ENCODE peak calls at places on chromosomes 5 and 9, in nine cellular contexts. W, J, G, T, P, C, R, U and S are unnamed samples.

GRCh38 chr5:172769598-172770373 is 1.2 kb downstream of the DUSP1 start:
- DNase-seq in W (no peak), J (no peak), G (no peak), T (no peak), P (no peak), C (no peak), R (no peak), U (no peak), S (peak)

GRCh38 chr5:133017964-133018363 is 8.4 kb downstream of the ZCCHC10 start:
- DNase-seq in W (no peak), J (no peak), G (no peak), T (no peak), P (no peak), C (no peak), R (no peak), U (no peak), S (no peak)

GRCh38 chr9:93673844-93674334 is 97.5 kb downstream of the PHF2 start:
- DNase-seq in W (no peak), J (no peak), G (no peak), T (no peak), P (no peak), C (no peak), R (no peak), U (no peak), S (peak)

GRCh38 chr5:82159014-82159413 is 119.1 kb downstream of the RPS23 start:
- DNase-seq in W (no peak), J (no peak), G (no peak), T (no peak), P (no peak), C (no peak), R (no peak), U (no peak), S (no peak)

GRCh38 chr5:56769875-56770604 is 45.3 kb upstream of the MAP3K1 start:
- DNase-seq in W (no peak), J (no peak), G (no peak), T (no peak), P (no peak), C (no peak), R (no peak), U (no peak), S (no peak)

GRCh38 chr5:62268239-62268638 is 37.8 kb upstream of the KIF2A start:
- DNase-seq in W (no peak), J (no peak), G (no peak), T (no peak), P (no peak), C (peak), R (peak), U (no peak), S (no peak)

GRCh38 chr9:130839237-130840111 is 4.4 kb downstream of the ABL1 start:
- DNase-seq in W (no peak), J (no peak), G (no peak), T (no peak), P (no peak), C (no peak), R (no peak), U (no peak), S (no peak)

GRCh38 chr9:106526805-106527204 is 336.2 kb upstream of the ZNF462 start:
- DNase-seq in W (no peak), J (no peak), G (no peak), T (no peak), P (no peak), C (no peak), R (no peak), U (no peak), S (no peak)

GRCh38 chr5:174514983-174515394 is 209.4 kb upstream of the MSX2 start:
- DNase-seq in W (no peak), J (no peak), G (no peak), T (no peak), P (no peak), C (peak), R (no peak), U (no peak), S (no peak)

GRCh38 chr5:96997265-96997859 is 61.5 kb downstream of the LNPEP start:
- DNase-seq in W (peak), J (no peak), G (no peak), T (no peak), P (no peak), C (no peak), R (no peak), U (no peak), S (no peak)

GRCh38 chr9:76729980-76730737 is 34.1 kb upstream of the PCA3 start:
- DNase-seq in W (no peak), J (no peak), G (no peak), T (no peak), P (no peak), C (no peak), R (no peak), U (no peak), S (no peak)

GRCh38 chr5:64744914-64745313 is 23.6 kb downstream of the SREK1IP1 start:
- DNase-seq in W (no peak), J (no peak), G (no peak), T (no peak), P (no peak), C (no peak), R (no peak), U (no peak), S (no peak)

GRCh38 chr9:16921855-16922254 is 51.4 kb upstream of the BNC2 start:
- DNase-seq in W (no peak), J (no peak), G (no peak), T (no peak), P (no peak), C (no peak), R (no peak), U (no peak), S (no peak)

GRCh38 chr5:150590979-150591411 is 49.5 kb upstream of the SYNPO start:
- DNase-seq in W (no peak), J (no peak), G (no peak), T (no peak), P (no peak), C (peak), R (no peak), U (no peak), S (no peak)

GRCh38 chr9:36640982-36641381 is 68.3 kb downstream of the MELK start:
- DNase-seq in W (no peak), J (no peak), G (no peak), T (no peak), P (peak), C (no peak), R (no peak), U (no peak), S (no peak)

GRCh38 chr9:131395745-131396479 is 2.0 kb downstream of the PRRC2B start:
- DNase-seq in W (no peak), J (no peak), G (no peak), T (no peak), P (no peak), C (no peak), R (no peak), U (no peak), S (peak)

GRCh38 chr9:126869368-126869767 is 8.9 kb downstream of the ZBTB34 start:
- DNase-seq in W (no peak), J (no peak), G (no peak), T (no peak), P (no peak), C (no peak), R (no peak), U (no peak), S (no peak)

GRCh38 chr9:76987594-76988200 is 31.8 kb upstream of the FOXB2 start:
- DNase-seq in W (no peak), J (no peak), G (no peak), T (no peak), P (no peak), C (peak), R (peak), U (peak), S (no peak)